ENCODE peak calls at places on chromosomes 6 and 20, in seven cellular contexts. C is HepG2, A is HCT116, I is SK-N-SH, U is H1, L is GM12878, T is K562. Z is an unnamed sample.

GRCh38 chr20:54221383-54221782 is 13.5 kb downstream of the PFDN4 start:
- DNase-seq in C (no peak), A (no peak), I (no peak), U (no peak), L (no peak), T (no peak), Z (no peak)

GRCh38 chr20:17936791-17937687 is 31.6 kb downstream of the SNX5 start:
- DNase-seq in C (no peak), A (no peak), I (no peak), U (no peak), L (no peak), T (no peak), Z (no peak)

GRCh38 chr6:134115715-134116074 is 63.3 kb upstream of the SLC2A12 start:
- DNase-seq in C (no peak), A (no peak), I (peak; percentile 22), U (no peak), L (no peak), T (no peak), Z (no peak)

GRCh38 chr6:63807056-63807455 is 171.5 kb downstream of the PHF3 start:
- DNase-seq in C (no peak), A (no peak), I (no peak), U (no peak), L (no peak), T (no peak), Z (no peak)

GRCh38 chr20:14481863-14482262 is 144.5 kb upstream of the FLRT3 start:
- DNase-seq in C (no peak), A (no peak), I (no peak), U (no peak), L (no peak), T (no peak), Z (no peak)

GRCh38 chr6:36912583-36912982 is 26.8 kb downstream of the C6orf89 start:
- DNase-seq in C (no peak), A (no peak), I (no peak), U (no peak), L (peak; percentile 72), T (no peak), Z (peak; percentile 81)

GRCh38 chr6:1809359-1809988 is 199.8 kb downstream of the FOXC1 start:
- DNase-seq in C (no peak), A (no peak), I (no peak), U (no peak), L (no peak), T (no peak), Z (no peak)

GRCh38 chr6:14747881-14748520 is 497.9 kb upstream of the JARID2 start:
- DNase-seq in C (no peak), A (no peak), I (no peak), U (no peak), L (no peak), T (no peak), Z (no peak)

GRCh38 chr6:150231456-150231855 is 88.6 kb downstream of the PPP1R14C start:
- DNase-seq in C (no peak), A (no peak), I (no peak), U (no peak), L (no peak), T (no peak), Z (no peak)

GRCh38 chr6:157990321-157991066 is 8.8 kb downstream of the SYNJ2 start:
- DNase-seq in C (no peak), A (no peak), I (no peak), U (no peak), L (no peak), T (no peak), Z (no peak)

GRCh38 chr6:106530026-106530425 is 99.3 kb downstream of the RTN4IP1 start:
- DNase-seq in C (no peak), A (no peak), I (no peak), U (no peak), L (no peak), T (no peak), Z (no peak)

GRCh38 chr6:18997375-18997826 is 610.3 kb downstream of the RNF144B start:
- DNase-seq in C (peak; percentile 58), A (peak; percentile 52), I (peak; percentile 31), U (peak; percentile 48), L (no peak), T (no peak), Z (peak; percentile 82)

GRCh38 chr6:121884621-121885020 is 449.2 kb downstream of the GJA1 start:
- DNase-seq in C (no peak), A (no peak), I (no peak), U (no peak), L (no peak), T (no peak), Z (no peak)

GRCh38 chr6:121881974-121882667 is 446.7 kb downstream of the GJA1 start:
- DNase-seq in C (no peak), A (no peak), I (no peak), U (no peak), L (no peak), T (no peak), Z (no peak)

GRCh38 chr6:121885399-121886152 is 450.1 kb downstream of the GJA1 start:
- DNase-seq in C (peak; percentile 74), A (no peak), I (no peak), U (no peak), L (no peak), T (no peak), Z (no peak)

GRCh38 chr6:121886223-121886830 is 450.9 kb downstream of the GJA1 start:
- DNase-seq in C (no peak), A (no peak), I (no peak), U (no peak), L (no peak), T (no peak), Z (no peak)

DNA sequence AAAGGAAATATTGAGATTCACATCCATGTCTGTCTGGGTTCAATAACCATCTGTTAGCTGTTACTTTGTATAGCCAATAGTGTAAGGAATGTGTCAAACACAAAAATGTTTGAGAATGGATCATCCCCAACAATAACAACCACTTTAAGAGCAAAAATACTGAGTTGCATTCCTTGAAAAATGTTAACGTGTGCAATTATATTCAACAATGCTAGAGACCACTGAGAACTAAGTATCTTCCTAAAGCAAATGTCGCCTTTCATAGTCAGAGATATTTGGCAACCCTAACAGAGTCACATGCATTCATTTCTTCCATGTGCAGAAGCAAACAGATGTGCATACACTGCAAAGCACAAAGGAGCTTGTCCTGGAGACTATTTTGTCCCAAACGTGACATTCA is 448.6 kb downstream of the GJA1 start:
- DNase-seq in C (no peak), A (no peak), I (no peak), U (no peak), L (no peak), T (no peak), Z (no peak)
- TF ChIP-seq JUND in C (no peak), A (no peak), I (no peak), U (no peak), L (no peak), T (no peak), Z (no peak)

GRCh38 chr6:11384531-11385309 is 152.3 kb upstream of the NEDD9 start:
- DNase-seq in C (no peak), A (no peak), I (no peak), U (no peak), L (no peak), T (no peak), Z (no peak)
- TF ChIP-seq JUND in C (no peak), A (no peak), I (no peak), U (no peak), L (no peak), T (no peak), Z (no peak)

GRCh38 chr20:57620274-57620990 is at the start of gene ZBP1:
- DNase-seq in C (no peak), A (no peak), I (no peak), U (peak; percentile 42), L (peak; percentile 73), T (no peak), Z (no peak)
- TF ChIP-seq JUND in C (no peak), A (no peak), I (no peak), U (no peak), L (no peak), T (no peak), Z (no peak)

GRCh38 chr6:87029711-87030314 is 65.1 kb downstream of the CGA start:
- DNase-seq in C (peak; percentile 16), A (peak; percentile 61), I (peak; percentile 51), U (no peak), L (no peak), T (peak; percentile 49), Z (peak; percentile 7)
- TF ChIP-seq JUND in C (no peak), A (no peak), I (no peak), U (no peak), L (no peak), T (no peak), Z (no peak)

DNA sequence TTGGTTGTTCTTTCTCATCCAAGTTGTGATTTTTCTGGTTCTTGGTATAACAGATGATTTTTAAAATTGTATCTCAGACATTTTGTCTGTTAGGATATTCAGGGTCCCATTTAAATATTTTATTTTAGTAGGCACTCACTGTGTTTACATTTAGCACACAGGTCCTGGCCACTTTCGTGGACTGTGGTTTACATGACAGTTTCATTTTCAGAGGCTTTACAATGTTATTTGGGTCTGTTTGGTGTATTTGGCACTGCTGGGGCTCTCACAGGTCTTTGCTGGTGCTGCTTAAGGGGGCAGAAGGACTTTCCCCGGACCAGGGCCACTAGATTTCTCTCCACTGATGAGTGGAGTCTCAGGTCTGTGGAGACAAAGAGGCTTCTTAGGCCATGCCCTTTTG is 75.5 kb upstream of the TGM3 start:
- DNase-seq in C (no peak), A (no peak), I (no peak), U (no peak), L (no peak), T (no peak), Z (no peak)
- TF ChIP-seq JUND in C (no peak), A (no peak), I (no peak), U (no peak), L (no peak), T (no peak), Z (no peak)

GRCh38 chr20:49516916-49517315 is 34.4 kb upstream of the KCNB1 start:
- DNase-seq in C (no peak), A (no peak), I (no peak), U (no peak), L (no peak), T (no peak), Z (no peak)
- TF ChIP-seq JUND in C (no peak), A (no peak), I (no peak), U (no peak), L (no peak), T (no peak), Z (no peak)

GRCh38 chr20:50019466-50020256 is 36.9 kb downstream of the SNAI1 start:
- DNase-seq in C (no peak), A (no peak), I (no peak), U (no peak), L (no peak), T (no peak), Z (peak; percentile 66)
- TF ChIP-seq JUND in C (no peak), A (no peak), I (no peak), U (no peak), L (no peak), T (no peak), Z (no peak)

DNA sequence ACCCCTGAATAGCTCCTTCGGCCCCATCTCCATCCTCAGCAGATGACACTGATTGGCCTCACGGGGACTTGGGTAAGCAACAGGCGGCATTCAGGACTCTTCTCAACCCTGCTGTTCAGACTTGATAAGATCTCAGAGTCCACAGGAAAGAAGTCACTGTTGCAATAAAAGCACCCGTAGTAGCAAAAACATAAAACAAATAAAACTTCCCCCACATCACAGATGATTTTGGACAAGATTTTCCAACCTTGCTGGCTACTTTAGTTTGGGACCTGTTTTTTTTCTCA is 17.1 kb upstream of the C20orf144 start:
- DNase-seq in C (no peak), A (no peak), I (peak; percentile 19), U (no peak), L (no peak), T (peak; percentile 65), Z (no peak)
- TF ChIP-seq JUND in C (no peak), A (no peak), I (no peak), U (no peak), L (no peak), T (no peak), Z (no peak)

GRCh38 chr20:10113746-10114145 is 79.0 kb downstream of the ANKEF1 start:
- DNase-seq in C (no peak), A (no peak), I (no peak), U (no peak), L (no peak), T (no peak), Z (no peak)
- TF ChIP-seq JUND in C (no peak), A (no peak), I (no peak), U (no peak), L (no peak), T (no peak), Z (no peak)